ENCODE peak calls at places on chromosomes 16 and 17, in six cellular contexts. M is OCI-LY7, F is GM20000, O is germinal center, P is activated T-helper 1 cell treated with Interleukin-2 at 50 U/mL for 16 hours, V is Peyer's patch. H is an unnamed sample.

GRCh38 chr17:4247361-4247980 is 16.3 kb downstream of the ANKFY1 start:
- DNase-seq in M (no peak), F (no peak), O (no peak), P (no peak), V (no peak), H (no peak)

GRCh38 chr17:52233176-52233575 is 74.7 kb upstream of the CA10 start:
- DNase-seq in M (no peak), F (no peak), O (no peak), P (no peak), V (no peak), H (no peak)

GRCh38 chr17:57783338-57783742 is 38.2 kb upstream of the CCDC182 start:
- DNase-seq in M (peak), F (peak), O (peak), P (peak), V (peak), H (peak)

GRCh38 chr17:49918591-49918990 is 50.4 kb upstream of the DLX4 start:
- DNase-seq in M (no peak), F (no peak), O (no peak), P (no peak), V (no peak), H (no peak)

GRCh38 chr17:28112199-28112995 is 69.9 kb downstream of the NLK start:
- DNase-seq in M (no peak), F (no peak), O (no peak), P (no peak), V (no peak), H (no peak)

GRCh38 chr16:56415849-56416248 is 9.5 kb downstream of the AMFR start:
- DNase-seq in M (no peak), F (no peak), O (no peak), P (no peak), V (no peak), H (peak)

GRCh38 chr16:82311528-82311927 is 141.5 kb upstream of the MPHOSPH6 start:
- DNase-seq in M (no peak), F (no peak), O (no peak), P (no peak), V (no peak), H (no peak)

GRCh38 chr16:3610698-3611144 is 685 bp downstream of the SLX4 start:
- DNase-seq in M (no peak), F (peak), O (no peak), P (no peak), V (no peak), H (no peak)

GRCh38 chr16:54285414-54286066 is 1.0 kb downstream of the IRX3 start:
- DNase-seq in M (no peak), F (peak), O (no peak), P (no peak), V (no peak), H (peak)

GRCh38 chr16:30924086-30924714 is 828 bp downstream of the FBXL19 start:
- DNase-seq in M (no peak), F (peak), O (peak), P (no peak), V (no peak), H (no peak)

GRCh38 chr16:88746511-88746910 is 38.5 kb downstream of the PIEZO1 start:
- DNase-seq in M (no peak), F (no peak), O (no peak), P (no peak), V (no peak), H (no peak)

GRCh38 chr16:8934601-8935000 is 29.1 kb downstream of the USP7 start:
- DNase-seq in M (no peak), F (no peak), O (no peak), P (no peak), V (no peak), H (no peak)

GRCh38 chr17:13835151-13835550 is 233.4 kb upstream of the HS3ST3A1 start:
- DNase-seq in M (no peak), F (no peak), O (no peak), P (no peak), V (no peak), H (no peak)

GRCh38 chr17:57557793-57558681 is 187.1 kb downstream of the CCDC182 start:
- DNase-seq in M (peak), F (no peak), O (no peak), P (no peak), V (no peak), H (peak)

GRCh38 chr17:13599808-13600398 is 1.8 kb downstream of the HS3ST3A1 start:
- DNase-seq in M (no peak), F (no peak), O (no peak), P (no peak), V (no peak), H (no peak)

GRCh38 chr17:65730711-65731169 is 169.3 kb upstream of the AXIN2 start:
- DNase-seq in M (no peak), F (no peak), O (no peak), P (no peak), V (no peak), H (no peak)

GRCh38 chr17:27442702-27443101 is 13.5 kb upstream of the KSR1 start:
- DNase-seq in M (no peak), F (no peak), O (no peak), P (no peak), V (no peak), H (no peak)

H was measured in KBM-7.